ENCODE peak calls at places on chromosome 22, in four cellular contexts. M is uterus; I is CD4-positive, CD25-positive, alpha-beta regulatory T cell; L is SJSA1. E is an unnamed sample.

GRCh38 chr22:40210814-40211213 is 33.1 kb downstream of the TNRC6B start:
- DNase-seq in M (no peak), I (no peak), L (no peak), E (no peak)

GRCh38 chr22:39383841-39384625 is 15.5 kb upstream of the TAB1 start:
- DNase-seq in M (no peak), I (no peak), L (no peak), E (no peak)

GRCh38 chr22:29816539-29816938 is 21.5 kb downstream of the ASCC2 start:
- DNase-seq in M (no peak), I (no peak), L (no peak), E (no peak)

GRCh38 chr22:41311487-41311886 is 10.2 kb downstream of the ZC3H7B start:
- DNase-seq in M (no peak), I (no peak), L (no peak), E (no peak)

GRCh38 chr22:46578824-46579561 is 41.2 kb upstream of the GRAMD4 start:
- DNase-seq in M (no peak), I (no peak), L (no peak), E (no peak)

GRCh38 chr22:21712751-21713427 is 22.7 kb downstream of the YPEL1 start:
- DNase-seq in M (peak), I (peak), L (peak), E (peak)

GRCh38 chr22:21862386-21863242 is 4.8 kb downstream of the MAPK1 start:
- DNase-seq in M (no peak), I (no peak), L (no peak), E (no peak)

GRCh38 chr22:38850941-38851849 is 7.4 kb upstream of the NPTXR start:
- DNase-seq in M (no peak), I (no peak), L (no peak), E (no peak)

GRCh38 chr22:26949193-26949592 is 291.8 kb downstream of the MIAT start:
- DNase-seq in M (no peak), I (no peak), L (peak), E (no peak)

GRCh38 chr22:18048041-18048440 is 23.7 kb upstream of the MICAL3 start:
- DNase-seq in M (no peak), I (no peak), L (no peak), E (no peak)

GRCh38 chr22:18048441-18048898 is 24.1 kb upstream of the MICAL3 start:
- DNase-seq in M (peak), I (no peak), L (no peak), E (no peak)

GRCh38 chr22:18042685-18043084 is 18.3 kb upstream of the MICAL3 start:
- DNase-seq in M (no peak), I (no peak), L (no peak), E (no peak)

GRCh38 chr22:18045794-18046193 is 21.4 kb upstream of the MICAL3 start:
- DNase-seq in M (no peak), I (no peak), L (no peak), E (no peak)

GRCh38 chr22:18044548-18045271 is 20.3 kb upstream of the MICAL3 start:
- DNase-seq in M (peak), I (no peak), L (no peak), E (no peak)
- H3K27ac ChIP-seq in M (peak), I (no peak), L (no peak), E (peak)

GRCh38 chr22:28139993-28140392 is 220.9 kb upstream of the PITPNB start:
- DNase-seq in M (no peak), I (no peak), L (peak), E (no peak)

GRCh38 chr22:28132466-28132865 is 213.4 kb upstream of the PITPNB start:
- DNase-seq in M (no peak), I (no peak), L (no peak), E (no peak)

GRCh38 chr22:28142361-28142801 is 223.3 kb upstream of the PITPNB start:
- DNase-seq in M (no peak), I (no peak), L (peak), E (no peak)

GRCh38 chr22:28141614-28142013 is 222.6 kb upstream of the PITPNB start:
- DNase-seq in M (no peak), I (no peak), L (no peak), E (no peak)

GRCh38 chr22:28137036-28137435 is 218.0 kb upstream of the PITPNB start:
- DNase-seq in M (no peak), I (no peak), L (no peak), E (no peak)
- H3K27ac ChIP-seq in M (no peak), I (no peak), L (no peak), E (no peak)

GRCh38 chr22:31736458-31736857 is 13.5 kb downstream of the PRR14L start:
- DNase-seq in M (no peak), I (no peak), L (no peak), E (no peak)

GRCh38 chr22:31734512-31734911 is 15.4 kb downstream of the PRR14L start:
- DNase-seq in M (no peak), I (no peak), L (no peak), E (no peak)

GRCh38 chr22:31730344-31730711 is 19.6 kb downstream of the PRR14L start:
- DNase-seq in M (no peak), I (no peak), L (no peak), E (no peak)

GRCh38 chr22:31732089-31732829 is 17.7 kb downstream of the PRR14L start:
- DNase-seq in M (no peak), I (no peak), L (no peak), E (no peak)

DNA sequence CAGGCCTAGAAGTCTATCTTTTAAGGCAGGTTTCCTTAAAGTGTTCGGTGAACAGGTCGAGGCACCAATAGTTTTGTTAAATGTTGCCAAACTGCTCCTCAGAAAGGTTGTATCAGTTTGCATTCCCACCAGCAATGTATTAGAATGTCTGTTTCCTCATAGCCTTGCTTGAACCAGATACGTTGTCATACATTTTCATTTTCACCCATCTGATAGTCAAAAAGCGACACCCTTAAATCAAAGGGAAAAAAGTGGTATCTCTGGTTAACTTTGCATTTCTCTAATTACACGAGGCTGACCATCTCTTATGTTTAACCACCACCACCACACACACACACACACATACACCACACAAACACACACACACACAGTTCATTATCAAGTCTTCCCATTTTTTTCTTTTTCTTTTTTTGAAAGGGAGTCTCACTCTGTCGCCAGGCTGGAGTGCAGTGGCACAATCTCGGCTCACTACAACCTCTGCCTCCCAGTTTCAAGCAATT is 16.3 kb downstream of the PRR14L start:
- DNase-seq in M (no peak), I (no peak), L (no peak), E (no peak)
- H3K27ac ChIP-seq in M (no peak), I (no peak), L (no peak), E (no peak)

GRCh38 chr22:44709881-44710400 is 7.9 kb downstream of the PRR5 start:
- DNase-seq in M (no peak), I (no peak), L (no peak), E (no peak)
- H3K27ac ChIP-seq in M (no peak), I (no peak), L (no peak), E (no peak)

DNA sequence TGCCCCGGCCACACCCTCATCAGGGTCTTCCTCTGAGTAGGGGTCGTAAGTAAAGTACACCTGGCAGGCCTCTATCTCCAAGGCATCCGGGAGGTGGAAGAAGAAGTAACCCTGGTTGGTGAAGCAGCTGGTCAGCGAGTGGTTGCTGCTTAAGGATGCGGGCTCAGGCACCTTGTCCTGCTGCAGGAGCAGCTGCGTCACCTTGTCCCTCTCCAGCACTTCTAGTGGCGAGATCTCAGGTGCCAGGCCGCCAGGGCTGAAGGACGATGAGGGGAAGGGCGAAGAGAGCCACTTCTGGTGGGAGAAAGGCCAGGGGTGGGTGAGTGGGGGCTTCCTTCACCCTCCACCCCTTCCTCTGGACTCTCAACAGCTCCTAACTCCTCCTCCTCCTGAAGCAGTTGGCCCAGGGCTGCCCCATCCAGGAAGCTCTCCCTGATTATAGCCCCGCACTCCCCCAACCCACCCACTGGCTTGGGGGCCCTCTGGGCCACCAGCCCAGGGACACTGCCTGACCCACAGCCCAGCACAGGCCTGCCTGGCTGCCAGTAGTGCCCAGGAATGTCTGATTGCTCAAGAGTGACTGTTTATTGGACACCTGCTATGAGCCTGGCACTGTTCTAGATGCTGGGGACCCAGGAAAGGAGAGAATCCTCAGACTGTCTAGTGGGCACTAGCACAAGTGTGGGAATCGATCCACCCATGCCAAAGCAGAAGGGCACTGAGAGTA is 19.2 kb upstream of the TMPRSS6 start:
- DNase-seq in M (no peak), I (no peak), L (no peak), E (no peak)
- H3K27ac ChIP-seq in M (no peak), I (no peak), L (no peak), E (no peak)

DNA sequence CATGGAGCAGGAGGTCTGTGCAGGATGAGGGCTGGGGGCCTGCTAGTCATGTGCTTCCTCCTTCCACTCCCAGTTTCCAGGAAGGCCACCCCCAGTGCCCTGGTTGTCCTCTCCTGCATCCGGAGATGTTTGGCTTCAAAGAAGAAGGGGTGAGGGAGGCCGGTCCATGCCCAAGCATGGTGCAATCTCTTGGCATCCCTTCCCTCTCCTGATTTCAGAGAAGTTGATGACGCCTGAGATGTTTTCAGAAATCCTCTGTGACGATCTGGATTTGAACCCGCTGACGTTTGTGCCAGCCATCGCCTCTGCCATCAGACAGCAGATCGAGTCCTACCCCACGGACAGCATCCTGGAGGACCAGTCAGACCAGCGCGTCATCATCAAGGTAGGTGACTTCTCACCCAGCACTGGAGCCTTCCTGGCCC is 22.2 kb downstream of the DERL3 start:
- DNase-seq in M (no peak), I (no peak), L (no peak), E (no peak)
- H3K27ac ChIP-seq in M (no peak), I (no peak), L (no peak), E (peak)

DNA sequence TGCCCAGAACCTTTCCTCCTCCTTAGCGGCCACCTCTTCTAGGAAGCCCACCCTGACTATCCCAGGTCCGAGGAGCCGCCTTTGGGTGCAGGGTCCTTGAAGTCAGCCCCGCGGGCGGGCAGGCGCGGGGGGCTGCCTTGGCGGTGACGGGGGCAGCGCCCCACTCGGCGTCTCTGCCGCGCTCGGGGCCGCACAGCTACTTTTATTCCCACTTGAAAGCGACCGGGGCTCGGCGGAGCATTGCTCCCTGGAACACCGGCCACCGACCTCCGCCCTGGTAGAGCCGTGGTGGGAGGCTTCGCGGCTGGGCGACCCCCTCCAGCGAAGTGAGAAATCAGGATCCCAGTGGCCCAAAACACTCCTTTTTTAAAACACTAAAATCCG is 823 bp upstream of the MAPK11 start:
- DNase-seq in M (no peak), I (no peak), L (no peak), E (no peak)
- H3K27ac ChIP-seq in M (peak), I (no peak), L (no peak), E (peak)

E was measured in caudate nucleus.